ENCODE peak calls at places on chromosome 17, in five cellular contexts. One of them, this sample, is unnamed.
A peak's percentile ranks its signal among the peaks of the same experiment; 100 is the strongest.

GRCh38 chr17:44307387-44308186 is 814 bp upstream of the RUNDC3A start:
- DNase-seq in H9: peak; percentile 90
- DNase-seq in K562: no peak
- DNase-seq in neural progenitor cell: peak; percentile 91
- DNase-seq in MM.1S: no peak
- DNase-seq in this sample: no peak

GRCh38 chr17:43931062-43931571 is 11.2 kb downstream of the PPY start:
- DNase-seq in H9: no peak
- DNase-seq in K562: no peak
- DNase-seq in neural progenitor cell: no peak
- DNase-seq in MM.1S: no peak
- DNase-seq in this sample: no peak

GRCh38 chr17:1154704-1155103 is 25.1 kb downstream of the ABR start:
- DNase-seq in H9: no peak
- DNase-seq in K562: no peak
- DNase-seq in neural progenitor cell: no peak
- DNase-seq in MM.1S: no peak
- DNase-seq in this sample: no peak

GRCh38 chr17:58756246-58757161 is 850 bp downstream of the PPM1E start:
- DNase-seq in H9: peak; percentile 48
- DNase-seq in K562: peak; percentile 34
- DNase-seq in neural progenitor cell: peak; percentile 61
- DNase-seq in MM.1S: peak; percentile 12
- DNase-seq in this sample: no peak

GRCh38 chr17:12545877-12546513 is 119.7 kb upstream of the MYOCD start:
- DNase-seq in H9: peak; percentile 77
- DNase-seq in K562: peak; percentile 15
- DNase-seq in neural progenitor cell: peak; percentile 68
- DNase-seq in MM.1S: peak; percentile 8
- DNase-seq in this sample: peak; percentile 11

GRCh38 chr17:70108166-70108565 is 33.1 kb downstream of the KCNJ16 start:
- DNase-seq in H9: no peak
- DNase-seq in K562: no peak
- DNase-seq in neural progenitor cell: no peak
- DNase-seq in MM.1S: no peak
- DNase-seq in this sample: no peak

GRCh38 chr17:58302171-58302918 is 21.6 kb upstream of the MPO start:
- DNase-seq in H9: no peak
- DNase-seq in K562: no peak
- DNase-seq in neural progenitor cell: no peak
- DNase-seq in MM.1S: no peak
- DNase-seq in this sample: no peak

GRCh38 chr17:48022906-48023305 is 14.7 kb downstream of the COPZ2 start:
- DNase-seq in H9: no peak
- DNase-seq in K562: no peak
- DNase-seq in neural progenitor cell: no peak
- DNase-seq in MM.1S: no peak
- DNase-seq in this sample: no peak

GRCh38 chr17:50630524-50631194 is 4.0 kb upstream of the ABCC3 start:
- DNase-seq in H9: peak; percentile 79
- DNase-seq in K562: peak; percentile 40
- DNase-seq in neural progenitor cell: peak; percentile 51
- DNase-seq in MM.1S: peak; percentile 56
- DNase-seq in this sample: no peak

GRCh38 chr17:7435676-7436555 is 681 bp downstream of the TMEM102 start:
- DNase-seq in H9: peak; percentile 91
- DNase-seq in K562: peak; percentile 52
- DNase-seq in neural progenitor cell: peak; percentile 63
- DNase-seq in MM.1S: peak; percentile 52
- DNase-seq in this sample: no peak

GRCh38 chr17:40348136-40348504 is 16.4 kb downstream of the GJD3 start:
- DNase-seq in H9: peak; percentile 59
- DNase-seq in K562: no peak
- DNase-seq in neural progenitor cell: no peak
- DNase-seq in MM.1S: no peak
- DNase-seq in this sample: no peak

GRCh38 chr17:68903294-68903693 is 51.9 kb downstream of the ABCA8 start:
- DNase-seq in H9: no peak
- DNase-seq in K562: no peak
- DNase-seq in neural progenitor cell: no peak
- DNase-seq in MM.1S: no peak
- DNase-seq in this sample: no peak

GRCh38 chr17:6279659-6280058 is 155.3 kb downstream of the AIPL1 start:
- DNase-seq in H9: peak; percentile 94
- DNase-seq in K562: no peak
- DNase-seq in neural progenitor cell: peak; percentile 65
- DNase-seq in MM.1S: peak; percentile 86
- DNase-seq in this sample: peak; percentile 21

GRCh38 chr17:41868568-41868967 is 3.3 kb upstream of the KLHL11 start:
- DNase-seq in H9: no peak
- DNase-seq in K562: no peak
- DNase-seq in neural progenitor cell: no peak
- DNase-seq in MM.1S: no peak
- DNase-seq in this sample: no peak

GRCh38 chr17:68455756-68456528 is 1.4 kb downstream of the WIPI1 start:
- DNase-seq in H9: no peak
- DNase-seq in K562: no peak
- DNase-seq in neural progenitor cell: no peak
- DNase-seq in MM.1S: no peak
- DNase-seq in this sample: no peak

GRCh38 chr17:10013360-10014112 is 108.5 kb upstream of the RCVRN start:
- DNase-seq in H9: no peak
- DNase-seq in K562: no peak
- DNase-seq in neural progenitor cell: no peak
- DNase-seq in MM.1S: peak; percentile 64
- DNase-seq in this sample: no peak

GRCh38 chr17:2178798-2179505 is 124.0 kb downstream of the HIC1 start:
- DNase-seq in H9: no peak
- DNase-seq in K562: no peak
- DNase-seq in neural progenitor cell: no peak
- DNase-seq in MM.1S: no peak
- DNase-seq in this sample: no peak

GRCh38 chr17:58436805-58437239 is 19.5 kb upstream of the RNF43 start:
- DNase-seq in H9: no peak
- DNase-seq in K562: peak; percentile 74
- DNase-seq in neural progenitor cell: no peak
- DNase-seq in MM.1S: no peak
- DNase-seq in this sample: no peak

GRCh38 chr17:17379197-17379991 is 76.2 kb downstream of the NT5M start:
- DNase-seq in H9: no peak
- DNase-seq in K562: no peak
- DNase-seq in neural progenitor cell: peak; percentile 7
- DNase-seq in MM.1S: no peak
- DNase-seq in this sample: no peak

GRCh38 chr17:68096111-68096510 is 60.6 kb downstream of the KPNA2 start:
- DNase-seq in H9: no peak
- DNase-seq in K562: no peak
- DNase-seq in neural progenitor cell: no peak
- DNase-seq in MM.1S: no peak
- DNase-seq in this sample: no peak

GRCh38 chr17:27263386-27263785 is 30.5 kb upstream of the WSB1 start:
- DNase-seq in H9: no peak
- DNase-seq in K562: no peak
- DNase-seq in neural progenitor cell: no peak
- DNase-seq in MM.1S: no peak
- DNase-seq in this sample: no peak

GRCh38 chr17:65154770-65155589 is 17.8 kb downstream of the RGS9 start:
- DNase-seq in H9: no peak
- DNase-seq in K562: no peak
- DNase-seq in neural progenitor cell: no peak
- DNase-seq in MM.1S: peak; percentile 53
- DNase-seq in this sample: peak; percentile 5

GRCh38 chr17:48997103-48997826 is at the start of gene IGF2BP1:
- DNase-seq in H9: peak; percentile 86
- DNase-seq in K562: peak; percentile 79
- DNase-seq in neural progenitor cell: peak; percentile 93
- DNase-seq in MM.1S: no peak
- DNase-seq in this sample: no peak

GRCh38 chr17:13594310-13594709 is 7.4 kb downstream of the HS3ST3A1 start:
- DNase-seq in H9: no peak
- DNase-seq in K562: no peak
- DNase-seq in neural progenitor cell: no peak
- DNase-seq in MM.1S: no peak
- DNase-seq in this sample: no peak

GRCh38 chr17:40103082-40103741 is 2.8 kb upstream of the NR1D1 start:
- DNase-seq in H9: peak; percentile 61
- DNase-seq in K562: no peak
- DNase-seq in neural progenitor cell: no peak
- DNase-seq in MM.1S: no peak
- DNase-seq in this sample: no peak

GRCh38 chr17:45227631-45228120 is 6.0 kb downstream of the FMNL1 start:
- DNase-seq in H9: no peak
- DNase-seq in K562: no peak
- DNase-seq in neural progenitor cell: no peak
- DNase-seq in MM.1S: peak; percentile 23
- DNase-seq in this sample: no peak

GRCh38 chr17:2874211-2874686 is 78.0 kb downstream of the RAP1GAP2 start:
- DNase-seq in H9: peak; percentile 91
- DNase-seq in K562: no peak
- DNase-seq in neural progenitor cell: peak; percentile 33
- DNase-seq in MM.1S: no peak
- DNase-seq in this sample: no peak

GRCh38 chr17:53626286-53626685 is 196.4 kb upstream of the KIF2B start:
- DNase-seq in H9: no peak
- DNase-seq in K562: peak; percentile 25
- DNase-seq in neural progenitor cell: no peak
- DNase-seq in MM.1S: peak; percentile 41
- DNase-seq in this sample: peak; percentile 36

GRCh38 chr17:65750678-65751077 is 189.2 kb upstream of the AXIN2 start:
- DNase-seq in H9: no peak
- DNase-seq in K562: no peak
- DNase-seq in neural progenitor cell: no peak
- DNase-seq in MM.1S: peak; percentile 92
- DNase-seq in this sample: peak; percentile 54

GRCh38 chr17:41588126-41588810 is 1.6 kb upstream of the KRT14 start:
- DNase-seq in H9: no peak
- DNase-seq in K562: no peak
- DNase-seq in neural progenitor cell: no peak
- DNase-seq in MM.1S: no peak
- DNase-seq in this sample: peak; percentile 59

GRCh38 chr17:42283241-42284019 is 4.9 kb upstream of the STAT5A start:
- DNase-seq in H9: peak; percentile 24
- DNase-seq in K562: no peak
- DNase-seq in neural progenitor cell: no peak
- DNase-seq in MM.1S: no peak
- DNase-seq in this sample: no peak

GRCh38 chr17:7440113-7440822 is 956 bp downstream of the FGF11 start:
- DNase-seq in H9: peak; percentile 85
- DNase-seq in K562: peak; percentile 37
- DNase-seq in neural progenitor cell: peak; percentile 73
- DNase-seq in MM.1S: no peak
- DNase-seq in this sample: no peak

GRCh38 chr17:44997733-44998520 is 29.8 kb upstream of the C1QL1 start:
- DNase-seq in H9: no peak
- DNase-seq in K562: no peak
- DNase-seq in neural progenitor cell: no peak
- DNase-seq in MM.1S: no peak
- DNase-seq in this sample: no peak

GRCh38 chr17:42989726-42990652 is 8.2 kb upstream of the RPL27 start:
- DNase-seq in H9: no peak
- DNase-seq in K562: no peak
- DNase-seq in neural progenitor cell: no peak
- DNase-seq in MM.1S: no peak
- DNase-seq in this sample: no peak

GRCh38 chr17:17752822-17753448 is 71.7 kb downstream of the RAI1 start:
- DNase-seq in H9: peak; percentile 69
- DNase-seq in K562: no peak
- DNase-seq in neural progenitor cell: no peak
- DNase-seq in MM.1S: no peak
- DNase-seq in this sample: no peak

GRCh38 chr17:44875761-44876160 is 23.5 kb downstream of the EFTUD2 start:
- DNase-seq in H9: no peak
- DNase-seq in K562: no peak
- DNase-seq in neural progenitor cell: no peak
- DNase-seq in MM.1S: no peak
- DNase-seq in this sample: no peak

GRCh38 chr17:15284537-15284936 is 19.4 kb upstream of the PMP22 start:
- DNase-seq in H9: no peak
- DNase-seq in K562: no peak
- DNase-seq in neural progenitor cell: no peak
- DNase-seq in MM.1S: no peak
- DNase-seq in this sample: no peak

DNA sequence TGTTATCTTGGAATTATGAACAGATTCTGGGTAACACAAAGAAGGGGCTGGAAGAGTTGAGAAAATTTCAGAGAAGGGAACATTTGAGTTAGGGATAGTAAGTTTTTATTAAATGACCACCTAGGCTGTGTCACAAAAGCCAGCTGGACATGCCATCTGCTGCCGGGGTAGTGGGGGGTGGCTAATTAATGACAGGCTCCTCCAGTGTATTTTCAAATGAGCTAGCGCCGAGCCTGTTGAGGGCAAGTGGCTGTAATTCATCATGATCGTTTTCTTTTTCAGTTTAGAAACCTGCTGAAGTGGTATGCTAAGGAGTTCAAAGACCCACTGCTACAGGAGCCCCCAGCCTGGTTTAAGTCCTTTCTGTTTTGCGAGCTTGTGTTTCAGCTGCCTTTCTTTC is 6.2 kb downstream of the TMEM97 start:
- DNase-seq in H9: peak; percentile 5
- DNase-seq in K562: no peak
- DNase-seq in neural progenitor cell: no peak
- DNase-seq in MM.1S: no peak
- DNase-seq in this sample: no peak
- H3K79me2 ChIP-seq in H9: peaks cover 46% of the 10 kb centered on the region
- H3K79me2 ChIP-seq in K562: peaks cover 56% of the 10 kb centered on the region
- H3K79me2 ChIP-seq in neural progenitor cell: peaks cover 84% of the 10 kb centered on the region
- H3K79me2 ChIP-seq in MM.1S: peaks cover 67% of the 10 kb centered on the region
- H3K79me2 ChIP-seq in this sample: peaks cover 34% of the 10 kb centered on the region

GRCh38 chr17:4124994-4125393 is 17.8 kb downstream of the ZZEF1 start:
- DNase-seq in H9: no peak
- DNase-seq in K562: no peak
- DNase-seq in neural progenitor cell: peak; percentile 63
- DNase-seq in MM.1S: no peak
- DNase-seq in this sample: no peak
- H3K79me2 ChIP-seq in H9: no peaks in the 10 kb centered on the region
- H3K79me2 ChIP-seq in K562: peaks cover 13% of the 10 kb centered on the region
- H3K79me2 ChIP-seq in neural progenitor cell: peaks cover 31% of the 10 kb centered on the region
- H3K79me2 ChIP-seq in MM.1S: peaks cover 68% of the 10 kb centered on the region
- H3K79me2 ChIP-seq in this sample: peaks cover 18% of the 10 kb centered on the region

DNA sequence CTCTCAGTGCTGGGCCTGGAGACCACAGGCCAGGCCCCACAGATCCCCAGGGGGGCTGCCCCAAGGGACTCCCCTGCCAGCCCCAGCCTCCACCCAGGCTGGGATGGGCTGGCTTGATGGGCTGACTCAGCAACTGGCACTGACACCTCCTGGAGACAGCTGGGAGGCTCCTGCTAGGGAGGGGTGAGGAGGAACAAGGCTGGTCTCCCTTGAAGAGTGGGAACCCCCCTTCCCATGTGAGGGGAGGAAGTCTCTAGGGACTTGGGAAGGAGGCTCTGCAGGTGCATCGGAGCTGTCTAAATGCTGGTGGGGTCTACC is 10.4 kb downstream of the NHERF1 start:
- DNase-seq in H9: no peak
- DNase-seq in K562: peak; percentile 49
- DNase-seq in neural progenitor cell: no peak
- DNase-seq in MM.1S: peak; percentile 53
- DNase-seq in this sample: no peak
- H3K79me2 ChIP-seq in H9: peaks cover 1% of the 10 kb centered on the region
- H3K79me2 ChIP-seq in K562: peaks cover 64% of the 10 kb centered on the region
- H3K79me2 ChIP-seq in neural progenitor cell: peaks cover 96% of the 10 kb centered on the region
- H3K79me2 ChIP-seq in MM.1S: peaks cover 93% of the 10 kb centered on the region
- H3K79me2 ChIP-seq in this sample: peaks cover 43% of the 10 kb centered on the region

GRCh38 chr17:72726936-72727335 is 365.6 kb downstream of the SLC39A11 start:
- DNase-seq in H9: no peak
- DNase-seq in K562: no peak
- DNase-seq in neural progenitor cell: no peak
- DNase-seq in MM.1S: peak; percentile 92
- DNase-seq in this sample: no peak
- H3K79me2 ChIP-seq in H9: no peaks in the 10 kb centered on the region
- H3K79me2 ChIP-seq in K562: no peaks in the 10 kb centered on the region
- H3K79me2 ChIP-seq in neural progenitor cell: no peaks in the 10 kb centered on the region
- H3K79me2 ChIP-seq in MM.1S: no peaks in the 10 kb centered on the region
- H3K79me2 ChIP-seq in this sample: no peaks in the 10 kb centered on the region